ENCODE peak calls at places on chromosomes 3 and 15, in four cellular contexts. T is mammary epithelial cell, B is PC-9, K is WERI-Rb-1. W is an unnamed sample.

GRCh38 chr3:128501431-128501830 is 8.4 kb upstream of the GATA2 start:
- DNase-seq in T (no peak), B (no peak), K (no peak), W (no peak)

GRCh38 chr15:50879016-50879415 is 29.5 kb upstream of the AP4E1 start:
- DNase-seq in T (no peak), B (no peak), K (no peak), W (no peak)

GRCh38 chr3:61173685-61174084 is 77.6 kb downstream of the FHIT start:
- DNase-seq in T (no peak), B (no peak), K (no peak), W (no peak)

GRCh38 chr3:111594205-111594604 is 941 bp downstream of the ZBED2 start:
- DNase-seq in T (peak; percentile 89), B (peak; percentile 74), K (no peak), W (peak; percentile 89)

GRCh38 chr3:140288575-140288974 is 353.6 kb downstream of the CLSTN2 start:
- DNase-seq in T (peak; percentile 32), B (no peak), K (no peak), W (no peak)

GRCh38 chr3:128572644-128573105 is 77.9 kb downstream of the RPN1 start:
- DNase-seq in T (no peak), B (peak; percentile 28), K (peak; percentile 33), W (no peak)

GRCh38 chr3:133896002-133896761 is 500 bp upstream of the RAB6B start:
- DNase-seq in T (peak; percentile 8), B (no peak), K (no peak), W (no peak)

GRCh38 chr15:75168374-75168773 is 33.3 kb upstream of the C15orf39 start:
- DNase-seq in T (no peak), B (no peak), K (no peak), W (no peak)

GRCh38 chr3:42503251-42503924 is 945 bp downstream of the VIPR1 start:
- DNase-seq in T (no peak), B (no peak), K (peak; percentile 1), W (no peak)

GRCh38 chr3:123679712-123680386 is 95.0 kb upstream of the HACD2 start:
- DNase-seq in T (no peak), B (no peak), K (peak; percentile 25), W (no peak)

GRCh38 chr15:82737975-82738374 is 28.3 kb upstream of the AP3B2 start:
- DNase-seq in T (peak; percentile 46), B (no peak), K (no peak), W (no peak)

DNA sequence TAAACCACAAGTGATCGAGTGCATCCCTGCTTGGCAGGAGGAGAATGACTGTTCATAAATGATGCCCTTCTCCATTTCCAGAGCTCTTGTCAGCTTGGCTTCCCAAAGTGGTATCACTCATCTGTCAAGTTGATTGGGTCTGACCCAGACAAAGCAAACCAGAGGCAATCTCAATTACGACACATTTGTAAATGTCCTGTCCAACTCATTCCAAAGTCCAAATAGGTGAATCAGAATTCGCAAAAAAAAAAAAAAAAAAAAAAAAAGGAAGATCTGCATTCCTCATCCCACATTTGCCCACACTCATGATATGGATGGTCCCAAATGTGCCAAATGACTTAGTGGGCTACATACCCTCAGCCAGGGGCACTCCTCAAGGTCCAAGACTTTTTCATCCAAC is 91.9 kb downstream of the LRRC3B start:
- DNase-seq in T (no peak), B (no peak), K (no peak), W (no peak)
- H3K36me3 ChIP-seq in T (no peaks in the 10 kb centered on the region), B (no peaks in the 10 kb centered on the region), K (no peaks in the 10 kb centered on the region), W (no peaks in the 10 kb centered on the region)

DNA sequence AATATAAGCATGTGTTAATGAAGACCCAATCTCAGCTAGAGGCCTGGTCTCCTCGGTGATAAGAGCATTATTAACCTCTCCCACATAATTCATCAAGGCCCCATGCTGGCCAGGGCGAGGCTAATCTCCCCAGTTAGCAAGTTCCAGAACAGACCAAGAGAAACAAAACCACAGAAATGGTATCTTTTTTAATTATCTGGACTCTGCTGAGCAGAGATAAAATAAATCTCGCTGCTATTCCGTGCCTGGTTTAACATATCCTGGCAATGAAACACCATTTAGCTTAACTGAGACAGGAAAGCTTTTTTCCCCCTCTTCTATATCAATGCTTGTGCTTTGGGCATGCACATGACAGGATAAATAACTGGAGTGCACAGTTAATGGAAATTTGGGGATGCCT is 72.5 kb upstream of the ARHGEF3 start:
- DNase-seq in T (no peak), B (no peak), K (peak; percentile 42), W (no peak)
- TF ChIP-seq CTCF in T (no peak), B (no peak), K (no peak), W (no peak)

DNA sequence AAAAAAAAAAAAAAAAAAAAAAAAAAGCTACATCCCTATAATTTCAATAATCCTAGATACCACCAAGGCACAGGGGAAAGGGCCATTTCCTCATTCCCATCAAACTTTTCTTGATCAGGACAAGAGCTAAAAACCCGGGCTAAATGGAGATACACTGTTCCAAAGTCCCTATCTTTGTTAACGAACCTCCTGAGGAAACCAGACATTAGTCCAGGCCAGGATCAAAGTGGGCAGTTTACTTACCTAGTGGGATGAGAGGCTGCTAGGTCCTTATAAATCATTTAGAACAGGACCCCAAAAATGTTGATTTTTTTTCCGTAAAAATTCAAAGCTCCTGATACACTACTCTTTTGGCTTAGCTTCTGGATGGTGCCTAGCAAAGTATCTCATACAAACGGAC is 35.6 kb downstream of the UBR1 start:
- DNase-seq in T (no peak), B (no peak), K (no peak), W (no peak)
- H3K36me3 ChIP-seq in T (peaks cover 35% of the 10 kb centered on the region), B (no peaks in the 10 kb centered on the region), K (peaks cover 65% of the 10 kb centered on the region), W (peaks cover 1% of the 10 kb centered on the region)

GRCh38 chr3:4462641-4463040 is 4.4 kb downstream of the SUMF1 start:
- DNase-seq in T (no peak), B (no peak), K (no peak), W (no peak)

GRCh38 chr3:4471907-4472306 is 4.8 kb upstream of the SUMF1 start:
- DNase-seq in T (no peak), B (no peak), K (no peak), W (no peak)

GRCh38 chr3:4467522-4467867 is 426 bp upstream of the SUMF1 start:
- DNase-seq in T (no peak), B (no peak), K (no peak), W (no peak)

GRCh38 chr3:4464579-4464978 is 2.5 kb downstream of the SUMF1 start:
- DNase-seq in T (no peak), B (no peak), K (no peak), W (no peak)

GRCh38 chr3:4466783-4467521 is at the start of gene SUMF1:
- DNase-seq in T (peak; percentile 75), B (peak; percentile 67), K (peak; percentile 79), W (peak; percentile 32)
- TF ChIP-seq CTCF in T (no peak), B (no peak), K (no peak), W (no peak)

W was measured in kidney epithelial cell.